ENCODE peak calls at places on chromosomes 13 and 19, in eight cellular contexts. M, I, B, X, V, E, R and P are unnamed samples.

GRCh38 chr13:74074723-74075122 is 59.5 kb downstream of the KLF12 start:
- DNase-seq in M (peak; percentile 30), I (no peak), B (peak; percentile 17), X (no peak), V (no peak), E (peak; percentile 4), R (no peak), P (no peak)

GRCh38 chr13:31638577-31638976 is 100.7 kb upstream of the RXFP2 start:
- DNase-seq in M (peak; percentile 87), I (no peak), B (peak; percentile 78), X (no peak), V (no peak), E (peak; percentile 47), R (no peak), P (no peak)

GRCh38 chr19:44753932-44754742 is 5.6 kb downstream of the BCL3 start:
- DNase-seq in M (peak; percentile 87), I (peak; percentile 81), B (peak; percentile 51), X (peak; percentile 90), V (peak; percentile 16), E (peak; percentile 88), R (peak; percentile 88), P (peak; percentile 93)

GRCh38 chr19:33398361-33399060 is 25.0 kb downstream of the CEBPG start:
- DNase-seq in M (no peak), I (no peak), B (no peak), X (no peak), V (no peak), E (no peak), R (no peak), P (no peak)

GRCh38 chr13:44921931-44922758 is 67.1 kb downstream of the NUFIP1 start:
- DNase-seq in M (peak; percentile 99), I (no peak), B (peak; percentile 96), X (peak; percentile 61), V (no peak), E (peak; percentile 78), R (peak; percentile 67), P (peak; percentile 63)

GRCh38 chr19:30556230-30556711 is 184.1 kb downstream of the ZNF536 start:
- DNase-seq in M (no peak), I (peak; percentile 55), B (no peak), X (no peak), V (no peak), E (no peak), R (no peak), P (no peak)

GRCh38 chr13:51688937-51689336 is 104.7 kb downstream of the WDFY2 start:
- DNase-seq in M (no peak), I (peak; percentile 17), B (no peak), X (no peak), V (no peak), E (no peak), R (no peak), P (no peak)

GRCh38 chr19:50916069-50916468 is 4.9 kb upstream of the KLK4 start:
- DNase-seq in M (no peak), I (no peak), B (no peak), X (no peak), V (no peak), E (no peak), R (no peak), P (no peak)

GRCh38 chr19:29503140-29503758 is 22.5 kb upstream of the VSTM2B start:
- DNase-seq in M (no peak), I (no peak), B (no peak), X (no peak), V (no peak), E (no peak), R (no peak), P (no peak)

GRCh38 chr13:62309904-62310303 is 894.3 kb upstream of the PCDH20 start:
- DNase-seq in M (no peak), I (peak; percentile 54), B (no peak), X (no peak), V (no peak), E (no peak), R (no peak), P (no peak)

GRCh38 chr13:67224148-67224846 is 5.8 kb downstream of the PCDH9 start:
- DNase-seq in M (peak; percentile 83), I (peak; percentile 83), B (peak; percentile 68), X (peak; percentile 50), V (peak; percentile 76), E (peak; percentile 62), R (peak; percentile 73), P (peak; percentile 82)

GRCh38 chr13:73158851-73159250 is 100.0 kb downstream of the KLF5 start:
- DNase-seq in M (peak; percentile 45), I (no peak), B (peak; percentile 80), X (no peak), V (no peak), E (no peak), R (no peak), P (no peak)

GRCh38 chr13:78609464-78610205 is 6.3 kb upstream of the POU4F1 start:
- DNase-seq in M (no peak), I (peak; percentile 76), B (no peak), X (peak; percentile 39), V (no peak), E (no peak), R (no peak), P (no peak)

DNA sequence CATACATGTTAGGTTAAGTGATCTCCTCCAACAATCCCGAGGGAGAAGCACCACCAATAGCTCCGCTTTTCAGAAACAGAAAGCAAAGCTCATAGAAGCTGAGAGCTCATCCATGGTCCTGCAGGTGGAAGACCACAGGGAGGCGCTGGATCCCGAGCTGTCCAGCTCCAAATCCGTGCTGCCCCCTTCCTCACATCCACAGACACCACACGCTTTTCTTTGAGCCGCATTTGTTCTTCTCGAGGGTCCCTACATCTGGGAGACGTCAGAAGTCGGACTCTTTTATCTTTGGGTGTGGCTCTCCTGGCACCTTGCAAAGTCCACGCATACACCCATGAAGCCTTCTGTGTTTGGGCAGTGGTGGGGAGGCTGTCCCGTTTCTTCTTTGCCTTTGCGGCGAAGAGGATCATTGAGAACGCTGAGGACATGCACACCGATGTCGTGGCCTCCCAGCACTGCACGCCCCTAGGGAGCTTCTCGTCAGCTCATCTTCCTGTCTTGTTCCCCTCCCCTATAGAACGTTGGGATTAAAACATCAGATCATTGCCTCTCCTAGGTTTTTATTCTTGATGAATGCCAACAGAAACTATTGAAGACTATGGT is 184.8 kb downstream of the TEX29 start:
- DNase-seq in M (no peak), I (peak; percentile 90), B (no peak), X (no peak), V (no peak), E (no peak), R (no peak), P (peak; percentile 7)
- TF ChIP-seq CTCF in M (no peak), I (peak; percentile 96), B (peak; percentile 27), X (no peak), V (peak; percentile 30), E (no peak), R (no peak), P (no peak)

GRCh38 chr19:2623743-2624142 is 78.8 kb downstream of the GNG7 start:
- DNase-seq in M (no peak), I (no peak), B (no peak), X (no peak), V (no peak), E (no peak), R (no peak), P (no peak)

GRCh38 chr19:2627319-2627829 is 75.1 kb downstream of the GNG7 start:
- DNase-seq in M (peak; percentile 99), I (no peak), B (peak; percentile 99), X (peak; percentile 41), V (peak; percentile 77), E (peak; percentile 95), R (peak; percentile 92), P (peak; percentile 68)

GRCh38 chr19:2627855-2628254 is 74.6 kb downstream of the GNG7 start:
- DNase-seq in M (peak; percentile 76), I (no peak), B (peak; percentile 60), X (no peak), V (no peak), E (no peak), R (no peak), P (no peak)

GRCh38 chr19:2625434-2625833 is 77.1 kb downstream of the GNG7 start:
- DNase-seq in M (no peak), I (no peak), B (no peak), X (no peak), V (no peak), E (no peak), R (no peak), P (no peak)

DNA sequence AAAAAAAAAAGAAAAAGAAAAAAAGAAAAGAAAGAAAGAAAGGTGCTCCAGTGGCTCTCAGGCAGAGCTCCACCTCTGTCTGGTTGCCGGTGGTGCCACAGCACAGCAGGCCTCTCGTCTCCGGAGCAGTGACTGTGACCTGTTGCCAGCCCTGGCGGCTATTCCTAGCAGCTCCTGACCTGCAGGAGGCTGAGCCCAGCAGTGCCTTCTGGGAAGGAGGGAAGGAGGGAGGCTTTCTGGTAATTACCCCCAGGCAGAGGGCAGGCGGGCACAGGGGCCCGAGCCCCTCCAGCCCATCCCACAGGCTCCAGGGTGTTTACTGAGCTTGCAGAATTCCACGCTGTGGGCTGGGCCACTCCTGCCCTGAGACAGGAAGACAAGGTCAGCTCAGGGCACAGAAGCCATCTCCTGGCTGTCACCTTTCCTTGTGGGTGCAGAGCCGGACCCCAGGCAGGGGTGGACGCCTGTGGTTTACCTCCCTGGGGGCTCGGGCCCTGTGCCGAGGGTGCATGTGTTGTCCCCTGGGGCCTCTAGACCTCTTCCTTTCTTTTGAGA is 77.9 kb downstream of the GNG7 start:
- DNase-seq in M (no peak), I (peak; percentile 67), B (no peak), X (no peak), V (no peak), E (no peak), R (peak; percentile 58), P (no peak)
- TF ChIP-seq CTCF in M (no peak), I (no peak), B (no peak), X (no peak), V (no peak), E (no peak), R (no peak), P (peak; percentile 51)

GRCh38 chr13:42333613-42334328 is 61.8 kb downstream of the AKAP11 start:
- DNase-seq in M (peak; percentile 65), I (peak; percentile 80), B (peak; percentile 5), X (no peak), V (no peak), E (peak; percentile 40), R (no peak), P (no peak)
- TF ChIP-seq CTCF in M (peak; percentile 76), I (peak; percentile 76), B (peak; percentile 56), X (no peak), V (peak; percentile 63), E (peak; percentile 42), R (peak; percentile 13), P (no peak)

GRCh38 chr13:48068952-48069351 is 26.0 kb downstream of the MED4 start:
- DNase-seq in M (peak; percentile 6), I (peak; percentile 9), B (no peak), X (no peak), V (no peak), E (no peak), R (no peak), P (no peak)

GRCh38 chr13:48070942-48071341 is 24.0 kb downstream of the MED4 start:
- DNase-seq in M (no peak), I (no peak), B (no peak), X (no peak), V (no peak), E (no peak), R (no peak), P (no peak)

GRCh38 chr13:48066310-48066989 is 28.5 kb downstream of the MED4 start:
- DNase-seq in M (peak; percentile 60), I (no peak), B (no peak), X (no peak), V (peak; percentile 71), E (peak; percentile 67), R (no peak), P (no peak)

GRCh38 chr13:48069573-48069972 is 25.3 kb downstream of the MED4 start:
- DNase-seq in M (peak; percentile 7), I (no peak), B (no peak), X (no peak), V (no peak), E (no peak), R (no peak), P (no peak)

GRCh38 chr13:48068036-48068435 is 26.9 kb downstream of the MED4 start:
- DNase-seq in M (no peak), I (no peak), B (no peak), X (no peak), V (no peak), E (no peak), R (no peak), P (no peak)
- TF ChIP-seq CTCF in M (no peak), I (no peak), B (peak; percentile 20), X (no peak), V (peak; percentile 10), E (no peak), R (no peak), P (no peak)